ENCODE peak calls at places on chromosomes 3 and 15, in five cellular contexts. F is PC-9, L is fibroblast of lung, E is IMR-90, B is HCT116. U is an unnamed sample.

GRCh38 chr3:79297242-79297641 is 470.6 kb downstream of the ROBO1 start:
- DNase-seq in F (peak), L (peak), E (peak), B (no peak), U (no peak)

GRCh38 chr15:70566047-70566835 is 197.1 kb downstream of the UACA start:
- DNase-seq in F (no peak), L (peak), E (no peak), B (no peak), U (no peak)

GRCh38 chr3:156291269-156292123 is 171.1 kb downstream of the KCNAB1 start:
- DNase-seq in F (no peak), L (peak), E (peak), B (no peak), U (no peak)

GRCh38 chr15:69497634-69498033 is 45.0 kb downstream of the RPLP1 start:
- DNase-seq in F (no peak), L (no peak), E (no peak), B (no peak), U (no peak)

GRCh38 chr3:143037867-143038266 is 36.5 kb downstream of the U2SURP start:
- DNase-seq in F (no peak), L (no peak), E (no peak), B (no peak), U (no peak)

GRCh38 chr3:109927161-109927560 is 589.8 kb upstream of the DPPA4 start:
- DNase-seq in F (peak), L (peak), E (peak), B (peak), U (no peak)

GRCh38 chr3:102904629-102905028 is 469.8 kb downstream of the ZPLD1 start:
- DNase-seq in F (no peak), L (no peak), E (no peak), B (no peak), U (no peak)

GRCh38 chr3:15646924-15647511 is 45.5 kb downstream of the BTD start:
- DNase-seq in F (peak), L (peak), E (peak), B (peak), U (peak)

GRCh38 chr3:115019900-115020299 is 127.2 kb downstream of the ZBTB20 start:
- DNase-seq in F (no peak), L (no peak), E (no peak), B (no peak), U (no peak)

GRCh38 chr15:78638658-78639314 is 2.2 kb downstream of the CHRNB4 start:
- DNase-seq in F (peak), L (peak), E (peak), B (peak), U (peak)

GRCh38 chr3:184085389-184085852 is 11.4 kb upstream of the HTR3E start:
- DNase-seq in F (no peak), L (peak), E (peak), B (no peak), U (peak)

GRCh38 chr3:183895296-183895695 is 10.6 kb upstream of the PARL start:
- DNase-seq in F (peak), L (peak), E (peak), B (peak), U (peak)

GRCh38 chr3:146640361-146640760 is 35.2 kb upstream of the PLSCR5 start:
- DNase-seq in F (no peak), L (no peak), E (no peak), B (no peak), U (no peak)

GRCh38 chr3:169044341-169045113 is 619.0 kb downstream of the MECOM start:
- DNase-seq in F (no peak), L (peak), E (peak), B (no peak), U (no peak)

GRCh38 chr3:56783644-56784451 is 17.9 kb downstream of the ARHGEF3 start:
- DNase-seq in F (no peak), L (peak), E (peak), B (no peak), U (peak)

GRCh38 chr3:132785292-132785691 is 63.1 kb upstream of the NPHP3 start:
- DNase-seq in F (no peak), L (peak), E (no peak), B (no peak), U (no peak)

GRCh38 chr15:99509686-99510461 is 55.9 kb upstream of the MEF2A start:
- DNase-seq in F (no peak), L (no peak), E (no peak), B (no peak), U (no peak)

GRCh38 chr3:49476563-49476962 is 6.5 kb downstream of the DAG1 start:
- DNase-seq in F (no peak), L (peak), E (no peak), B (no peak), U (no peak)

GRCh38 chr3:42159706-42160472 is 68.7 kb downstream of the TRAK1 start:
- DNase-seq in F (peak), L (no peak), E (no peak), B (peak), U (peak)

GRCh38 chr15:99546436-99547100 is 19.2 kb upstream of the MEF2A start:
- DNase-seq in F (no peak), L (no peak), E (no peak), B (no peak), U (no peak)

GRCh38 chr3:139574026-139574947 is 34.7 kb upstream of the RBP1 start:
- DNase-seq in F (no peak), L (no peak), E (no peak), B (no peak), U (no peak)

GRCh38 chr15:27638950-27639349 is 460.2 kb downstream of the OCA2 start:
- DNase-seq in F (no peak), L (no peak), E (no peak), B (no peak), U (no peak)

GRCh38 chr15:48393650-48394049 is 62.4 kb downstream of the DUT start:
- DNase-seq in F (no peak), L (peak), E (peak), B (no peak), U (no peak)

GRCh38 chr15:60077581-60078359 is 73.7 kb downstream of the FOXB1 start:
- DNase-seq in F (no peak), L (no peak), E (no peak), B (no peak), U (no peak)

GRCh38 chr3:64440498-64440897 is 215.2 kb upstream of the PRICKLE2 start:
- DNase-seq in F (peak), L (peak), E (peak), B (no peak), U (no peak)

GRCh38 chr3:72340476-72341379 is 507.5 kb downstream of the SHQ1 start:
- DNase-seq in F (no peak), L (no peak), E (no peak), B (no peak), U (no peak)

GRCh38 chr3:168545591-168545990 is 449.9 kb upstream of the GOLIM4 start:
- DNase-seq in F (no peak), L (peak), E (peak), B (no peak), U (no peak)

DNA sequence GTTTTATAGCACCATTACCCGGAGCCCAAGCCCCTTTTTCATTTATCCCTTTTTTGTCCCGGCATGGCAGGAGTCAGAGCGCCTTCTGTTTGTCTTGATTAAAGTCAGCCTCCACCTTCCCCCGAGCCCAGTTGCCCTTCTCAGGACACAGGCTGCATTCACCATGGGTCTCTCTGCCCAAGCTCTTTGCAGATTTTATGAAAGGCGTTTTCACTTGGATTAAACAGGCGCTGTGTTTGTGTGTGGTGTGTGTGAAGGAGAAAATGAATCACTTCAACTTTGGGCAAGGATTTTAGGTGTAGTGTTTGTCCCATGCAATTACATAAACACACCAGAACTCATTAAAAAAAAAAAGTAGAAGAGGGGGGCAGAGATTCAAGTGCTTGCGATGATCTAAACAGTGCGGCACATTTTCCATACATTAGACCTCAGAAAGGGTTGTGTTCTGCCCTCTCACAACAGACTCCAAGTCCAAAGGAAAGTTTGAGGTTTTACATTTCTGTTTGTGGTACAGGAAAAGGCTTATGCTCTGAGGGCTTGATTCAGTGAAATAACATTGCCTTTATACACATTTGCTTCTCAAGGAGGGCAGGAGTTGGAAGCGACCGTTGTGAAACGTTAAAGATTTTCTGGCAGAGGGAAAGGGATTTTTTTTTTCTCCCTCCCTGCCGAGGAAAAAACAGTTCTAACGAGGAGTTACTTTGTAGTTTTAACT is 14.5 kb upstream of the IL16 start:
- DNase-seq in F (no peak), L (peak), E (peak), B (no peak), U (no peak)
- H2AFZ ChIP-seq in F (no peak), L (peak), E (peak), B (no peak), U (no peak)

DNA sequence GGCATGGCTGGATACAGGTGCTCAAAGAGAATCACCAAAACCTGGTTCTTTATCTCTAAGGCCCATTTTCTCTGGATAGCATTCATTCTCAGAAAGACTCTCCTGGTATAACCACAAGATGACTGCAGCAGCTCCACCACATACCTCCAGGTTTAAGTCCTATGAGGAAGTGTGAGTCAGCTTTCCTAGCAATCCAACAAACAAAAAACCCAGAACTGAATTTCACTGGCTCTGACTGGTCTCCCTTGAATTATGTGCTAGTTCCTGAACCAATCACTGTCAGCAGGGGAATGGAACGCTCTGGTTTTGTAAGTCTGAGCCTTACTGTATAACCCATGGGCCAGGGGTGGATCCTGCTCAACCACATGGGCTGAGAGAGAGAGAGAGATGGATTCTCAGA is 27.2 kb downstream of the MRPL46 start:
- DNase-seq in F (no peak), L (peak), E (peak), B (no peak), U (no peak)
- H2AFZ ChIP-seq in F (no peak), L (no peak), E (no peak), B (no peak), U (no peak)

DNA sequence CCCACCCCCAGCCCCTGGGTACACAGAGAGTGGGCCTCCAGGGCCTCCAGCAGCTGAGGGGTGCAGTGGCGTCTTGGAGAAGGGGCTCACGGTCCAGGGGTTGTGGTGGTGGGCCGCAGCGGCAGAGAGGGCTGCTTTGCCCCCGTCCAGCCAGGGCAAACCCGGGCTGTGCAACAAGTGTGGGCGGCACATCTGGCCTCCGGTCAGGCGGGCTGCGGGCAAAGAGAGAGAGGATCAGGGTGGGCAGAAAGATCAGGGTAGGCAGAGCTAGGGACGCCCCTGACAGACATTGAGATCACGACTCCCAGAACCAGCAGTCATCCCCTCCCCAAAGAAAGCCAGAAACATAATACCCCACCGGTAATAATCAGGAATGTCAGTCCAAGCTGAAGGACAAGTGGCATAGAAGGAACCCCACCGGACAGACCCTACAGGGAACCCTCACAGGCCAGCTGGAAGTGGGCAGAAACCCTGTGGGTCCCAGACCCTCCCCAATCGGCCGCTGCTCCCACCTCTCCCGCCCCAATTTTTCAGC is 6.8 kb downstream of the GATA2 start:
- DNase-seq in F (no peak), L (no peak), E (no peak), B (no peak), U (no peak)
- H2AFZ ChIP-seq in F (peak), L (no peak), E (peak), B (no peak), U (no peak)

DNA sequence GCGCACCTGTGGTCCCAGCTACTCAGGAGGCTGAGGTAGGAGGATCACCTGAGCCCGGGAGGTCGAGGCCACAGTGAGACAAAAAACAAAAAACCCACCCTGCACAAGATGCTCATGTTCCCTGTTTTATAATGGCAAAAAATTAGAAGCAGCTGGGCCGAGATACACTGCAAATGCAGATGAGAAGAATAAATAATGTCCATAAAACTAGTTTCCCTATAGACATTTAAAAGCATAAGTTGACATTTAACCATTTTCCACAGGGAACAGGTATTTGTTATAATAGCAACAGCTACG is 537 bp upstream of the SCAP start:
- DNase-seq in F (no peak), L (no peak), E (no peak), B (no peak), U (no peak)
- H2AFZ ChIP-seq in F (peak), L (peak), E (peak), B (peak), U (peak)

DNA sequence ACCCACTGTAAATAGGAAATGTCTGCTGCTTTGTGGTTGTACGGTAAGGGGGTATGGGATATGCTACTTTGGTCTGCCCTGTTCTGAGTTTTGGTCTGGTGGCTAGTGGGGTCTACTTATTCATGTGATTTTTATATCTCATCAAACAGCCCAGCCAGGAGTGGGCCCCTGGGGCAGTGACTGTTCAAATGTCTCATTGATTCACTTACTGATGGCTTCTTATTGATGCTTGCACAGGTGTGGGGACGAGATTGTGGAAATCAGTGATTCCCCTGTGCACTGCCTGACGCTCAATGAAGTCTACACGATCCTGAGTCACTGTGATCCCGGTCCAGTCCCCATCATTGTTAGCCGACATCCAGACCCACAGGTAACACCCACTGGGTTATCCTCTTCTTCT is 38.5 kb downstream of the STARD5 start:
- DNase-seq in F (no peak), L (no peak), E (no peak), B (no peak), U (no peak)
- H2AFZ ChIP-seq in F (no peak), L (no peak), E (no peak), B (no peak), U (no peak)

DNA sequence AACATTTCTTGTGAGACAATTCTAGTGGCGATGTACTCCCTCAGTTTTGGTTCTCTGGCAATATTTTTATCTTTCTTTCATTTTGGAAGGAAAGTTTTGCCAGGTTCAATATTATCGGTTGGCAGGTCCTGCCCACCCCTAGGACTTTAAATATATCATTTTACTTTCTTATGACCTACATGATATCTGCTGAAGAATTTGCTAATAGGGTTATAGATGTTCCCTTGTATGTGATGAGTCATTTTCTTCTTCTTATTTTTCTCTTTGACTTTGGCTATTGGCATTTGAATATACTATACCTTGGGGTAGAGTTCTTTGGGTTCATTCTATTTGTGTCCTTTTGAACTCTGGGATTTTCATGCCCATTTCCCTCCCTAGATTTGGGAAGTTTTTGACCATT is 89.7 kb downstream of the GMNC start:
- DNase-seq in F (no peak), L (no peak), E (no peak), B (no peak), U (no peak)
- H2AFZ ChIP-seq in F (no peak), L (no peak), E (no peak), B (no peak), U (no peak)

GRCh38 chr3:106750092-106750491 is 627.1 kb upstream of the CCDC54 start:
- DNase-seq in F (no peak), L (no peak), E (no peak), B (no peak), U (no peak)

GRCh38 chr3:106745344-106746168 is 631.7 kb upstream of the CCDC54 start:
- DNase-seq in F (no peak), L (peak), E (peak), B (no peak), U (no peak)

GRCh38 chr3:106748471-106748870 is 628.8 kb upstream of the CCDC54 start:
- DNase-seq in F (no peak), L (no peak), E (no peak), B (no peak), U (no peak)

GRCh38 chr3:106746286-106746685 is 631.0 kb upstream of the CCDC54 start:
- DNase-seq in F (no peak), L (peak), E (no peak), B (no peak), U (no peak)
- H2AFZ ChIP-seq in F (peak), L (no peak), E (no peak), B (no peak), U (no peak)

GRCh38 chr3:45225465-45226205 is 452 bp downstream of the TMEM158 start:
- DNase-seq in F (no peak), L (peak), E (no peak), B (no peak), U (peak)
- H2AFZ ChIP-seq in F (no peak), L (no peak), E (peak), B (no peak), U (no peak)

GRCh38 chr3:82179291-82179690 is 417.8 kb upstream of the GBE1 start:
- DNase-seq in F (no peak), L (no peak), E (no peak), B (no peak), U (no peak)

GRCh38 chr3:82178291-82178690 is 416.8 kb upstream of the GBE1 start:
- DNase-seq in F (no peak), L (no peak), E (no peak), B (no peak), U (no peak)

DNA sequence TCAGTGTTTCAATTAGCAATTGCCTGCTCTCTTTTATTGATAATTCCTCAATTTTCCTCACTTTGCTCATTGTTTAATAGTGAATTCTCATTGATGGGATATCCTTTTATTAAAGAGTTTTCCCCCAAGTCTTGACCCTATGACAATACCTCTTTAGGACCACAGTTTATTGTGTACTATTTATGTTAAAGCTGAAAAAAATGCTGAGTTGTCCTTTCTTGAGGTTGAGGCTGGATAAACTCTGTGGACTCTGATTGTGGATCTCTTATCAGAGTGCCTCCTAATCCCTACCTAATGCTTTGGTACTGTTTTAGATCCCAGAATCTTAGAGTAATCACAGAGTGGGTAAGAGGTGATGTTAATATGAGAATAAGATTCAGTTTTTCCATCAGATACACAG is 416.3 kb upstream of the GBE1 start:
- DNase-seq in F (no peak), L (no peak), E (no peak), B (no peak), U (no peak)
- H2AFZ ChIP-seq in F (no peak), L (no peak), E (no peak), B (no peak), U (no peak)

GRCh38 chr3:35393916-35394315 is 245.4 kb upstream of the ARPP21 start:
- DNase-seq in F (no peak), L (peak), E (no peak), B (no peak), U (no peak)
- H2AFZ ChIP-seq in F (no peak), L (no peak), E (no peak), B (no peak), U (no peak)